ENCODE peak calls at places on chromosome 19, in eight cellular contexts. X is NT2/D1, I is astrocyte, B is neuronal stem cell, C is PC-3, H is HCT116, N is neural progenitor cell, M is SK-N-SH. P is an unnamed sample.

GRCh38 chr19:47013041-47013517 is 6.6 kb upstream of the NPAS1 start:
- DNase-seq in I (peak; percentile 15), X (peak; percentile 52), M (peak; percentile 92), B (no peak), N (peak; percentile 86), C (peak; percentile 79), H (peak; percentile 40), P (peak; percentile 72)

GRCh38 chr19:56111601-56112312 is 9.3 kb downstream of the ZNF787 start:
- DNase-seq in N (peak; percentile 37), B (no peak), C (no peak), M (peak; percentile 33), I (no peak), H (no peak), X (no peak), P (peak; percentile 80)

GRCh38 chr19:31985001-31985605 is 360.3 kb upstream of the ZNF507 start:
- DNase-seq in B (no peak), H (no peak), I (no peak), N (no peak), X (no peak), C (no peak), M (no peak), P (no peak)

GRCh38 chr19:30236006-30236405 is 136.2 kb upstream of the ZNF536 start:
- DNase-seq in X (no peak), N (peak; percentile 74), M (peak; percentile 60), B (no peak), C (no peak), H (no peak), I (no peak), P (no peak)

GRCh38 chr19:14337510-14337909 is 43.7 kb upstream of the ADGRE5 start:
- DNase-seq in C (peak; percentile 72), N (peak; percentile 58), H (peak; percentile 79), I (no peak), M (peak; percentile 65), B (no peak), X (peak; percentile 32), P (peak; percentile 77)

GRCh38 chr19:48752511-48753365 is at the start of gene FUT1:
- DNase-seq in C (peak; percentile 91), I (no peak), N (peak; percentile 89), H (peak; percentile 89), X (peak; percentile 30), B (no peak), M (peak; percentile 82), P (no peak)

GRCh38 chr19:15154002-15154612 is 46.7 kb downstream of the NOTCH3 start:
- DNase-seq in X (no peak), B (no peak), N (peak; percentile 54), C (peak; percentile 74), M (peak; percentile 54), H (peak; percentile 37), I (no peak), P (peak; percentile 85)

GRCh38 chr19:57075801-57076492 is 43.8 kb upstream of the USP29 start:
- DNase-seq in H (no peak), C (peak; percentile 6), M (no peak), N (no peak), X (no peak), B (no peak), I (no peak), P (no peak)

GRCh38 chr19:22882797-22883196 is 50.7 kb downstream of the ZNF723 start:
- DNase-seq in M (peak; percentile 4), N (peak; percentile 2), X (peak; percentile 50), H (peak; percentile 3), B (no peak), I (peak; percentile 0), C (peak; percentile 68), P (peak; percentile 90)

GRCh38 chr19:47309038-47309437 is 623 bp upstream of the C5AR1 start:
- DNase-seq in C (no peak), B (no peak), M (no peak), X (no peak), I (no peak), N (no peak), H (no peak), P (peak; percentile 66)

GRCh38 chr19:28960986-28961705 is 251.8 kb downstream of the UQCRFS1 start:
- DNase-seq in N (no peak), B (no peak), X (no peak), H (no peak), I (no peak), M (no peak), C (no peak), P (no peak)

DNA sequence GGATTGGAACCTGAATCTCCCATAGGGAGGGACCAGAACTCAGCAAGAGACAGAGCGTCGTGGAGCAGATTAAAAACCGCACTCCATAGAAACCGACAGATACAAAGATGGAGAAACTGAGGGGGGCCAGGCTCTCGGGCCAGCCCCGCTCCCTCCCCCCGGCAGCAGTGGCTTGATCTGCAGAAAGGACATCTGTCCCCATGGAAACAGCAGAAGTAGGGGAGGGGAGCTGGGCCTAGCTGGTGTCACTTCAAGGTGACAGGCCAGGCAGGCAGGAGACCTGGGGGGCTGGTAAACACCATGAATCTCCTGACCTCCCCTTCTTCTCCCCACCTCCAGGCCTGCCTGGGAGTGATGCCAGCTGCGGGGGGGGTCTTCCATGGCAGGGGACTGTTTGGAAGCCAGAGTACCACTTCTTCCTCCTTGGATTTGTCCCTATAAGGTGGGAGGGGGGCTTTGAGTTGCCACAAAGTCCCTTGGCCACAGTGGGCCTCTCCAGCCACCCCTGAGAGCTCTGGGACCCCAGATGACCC is 10.9 kb downstream of the TMIGD2 start:
- DNase-seq in H (no peak), I (no peak), M (peak; percentile 69), C (no peak), B (no peak), X (no peak), N (peak; percentile 26), P (peak; percentile 35)
- H3K9ac ChIP-seq in H (no peak overlapping the region), I (no peak overlapping the region), M (no peak overlapping the region), C (no peak overlapping the region), B (no peak overlapping the region), X (no peak overlapping the region), N (no peak overlapping the region), P (no peak overlapping the region)

GRCh38 chr19:19710506-19710905 is 22.4 kb downstream of the ZNF14 start:
- DNase-seq in M (no peak), C (no peak), H (no peak), X (no peak), I (no peak), B (no peak), N (no peak), P (peak; percentile 32)

GRCh38 chr19:19711306-19711933 is 21.5 kb downstream of the ZNF14 start:
- DNase-seq in H (no peak), M (no peak), C (no peak), B (no peak), I (no peak), N (no peak), X (no peak), P (peak; percentile 41)

GRCh38 chr19:19711934-19712828 is 20.7 kb downstream of the ZNF14 start:
- DNase-seq in H (no peak), M (no peak), X (no peak), C (no peak), B (no peak), I (no peak), N (no peak), P (peak; percentile 40)
- H3K9me3 ChIP-seq in H (peaks cover 84% of the 10 kb centered on the region), M (peaks cover 61% of the 10 kb centered on the region), X (peaks cover 100% of the 10 kb centered on the region), C (peaks cover 82% of the 10 kb centered on the region), B (peaks cover 98% of the 10 kb centered on the region), I (peaks cover 81% of the 10 kb centered on the region), N (peaks cover 82% of the 10 kb centered on the region), P (peaks cover 83% of the 10 kb centered on the region)

DNA sequence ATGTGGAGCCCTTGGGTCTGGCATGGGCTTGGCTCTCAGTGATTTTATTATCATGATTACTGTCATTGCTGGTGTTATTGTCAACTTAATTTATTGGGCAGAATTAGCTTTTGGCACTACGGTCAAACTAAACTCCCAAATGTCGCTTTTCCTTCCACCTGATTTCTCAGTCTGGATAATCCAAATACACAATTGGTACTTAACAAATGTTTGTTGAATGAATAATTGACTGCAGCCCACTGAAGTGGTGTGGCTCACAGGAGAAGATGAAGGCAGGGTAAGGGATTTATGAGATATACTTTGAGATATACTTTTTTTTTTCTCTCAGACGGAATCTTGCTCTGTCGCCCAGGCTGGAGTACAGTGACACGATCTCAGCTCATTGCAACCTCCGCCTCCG is 1.5 kb downstream of the COLGALT1 start:
- DNase-seq in C (no peak), I (no peak), X (no peak), B (no peak), N (no peak), H (no peak), M (no peak), P (no peak)
- H3K9ac ChIP-seq in C (peak overlapping the region; percentile 89), I (peak overlapping the region; percentile 93), X (no peak overlapping the region), B (no peak overlapping the region), N (no peak overlapping the region), H (peak overlapping the region; percentile 99), M (peak overlapping the region; percentile 78), P (peak overlapping the region; percentile 86)

GRCh38 chr19:37484406-37485115 is 15.4 kb downstream of the ZNF570 start:
- DNase-seq in B (no peak), X (no peak), H (no peak), N (no peak), C (no peak), M (no peak), I (no peak), P (no peak)
- H3K9me3 ChIP-seq in B (peaks cover 88% of the 10 kb centered on the region), X (peaks cover 82% of the 10 kb centered on the region), H (peaks cover 20% of the 10 kb centered on the region), N (peaks cover 55% of the 10 kb centered on the region), C (peaks cover 17% of the 10 kb centered on the region), M (peaks cover 59% of the 10 kb centered on the region), I (peaks cover 50% of the 10 kb centered on the region), P (peaks cover 52% of the 10 kb centered on the region)

GRCh38 chr19:1830568-1830967 is 17.7 kb downstream of the REXO1 start:
- DNase-seq in X (no peak), I (no peak), C (no peak), B (no peak), M (no peak), H (no peak), N (no peak), P (no peak)
- H3K9ac ChIP-seq in X (no peak overlapping the region), I (no peak overlapping the region), C (no peak overlapping the region), B (no peak overlapping the region), M (no peak overlapping the region), H (no peak overlapping the region), N (no peak overlapping the region), P (no peak overlapping the region)

DNA sequence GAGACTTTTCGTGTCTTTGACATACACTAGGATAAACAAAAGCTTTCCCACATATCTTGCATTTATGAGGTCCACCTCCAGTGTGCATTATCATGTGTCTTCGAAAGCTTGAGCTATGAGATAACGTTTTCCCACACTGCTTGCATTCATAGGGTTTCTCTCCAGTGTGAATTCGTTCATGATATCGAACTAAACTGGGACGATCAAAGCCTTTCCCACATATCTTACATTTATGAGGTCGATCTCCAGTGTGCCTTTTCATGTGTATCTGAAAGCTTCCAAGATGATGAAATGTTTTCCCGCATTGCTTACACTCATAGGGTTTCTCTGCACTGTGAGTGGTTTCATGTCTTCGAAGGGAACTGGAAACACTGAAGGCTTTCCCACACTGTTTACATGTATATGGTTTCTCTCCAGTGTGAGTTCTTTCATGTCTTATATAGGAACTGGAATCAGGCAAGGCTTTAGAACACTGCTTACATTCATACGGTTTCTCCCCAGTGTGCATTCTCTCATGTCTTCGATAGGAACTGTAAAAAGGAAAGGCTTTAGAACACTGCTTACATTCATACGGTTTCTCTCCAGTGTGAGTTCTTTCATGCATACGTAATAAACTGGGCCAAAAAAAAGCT is 14.5 kb downstream of the ZNF563 start:
- DNase-seq in M (no peak), X (no peak), I (no peak), B (no peak), N (no peak), H (no peak), C (no peak), P (no peak)
- H3K9me3 ChIP-seq in M (no peaks in the 10 kb centered on the region), X (peaks cover 51% of the 10 kb centered on the region), I (peaks cover 30% of the 10 kb centered on the region), B (peaks cover 54% of the 10 kb centered on the region), N (no peaks in the 10 kb centered on the region), H (peaks cover 7% of the 10 kb centered on the region), C (peaks cover 40% of the 10 kb centered on the region), P (peaks cover 20% of the 10 kb centered on the region)

GRCh38 chr19:11987405-11988231 is 22.8 kb downstream of the ZNF763 start:
- DNase-seq in I (peak; percentile 88), X (peak; percentile 95), M (peak; percentile 94), N (peak; percentile 98), C (peak; percentile 98), B (peak; percentile 91), H (peak; percentile 68), P (peak; percentile 97)
- H3K9ac ChIP-seq in I (peak overlapping the region; percentile 87), X (peak overlapping the region; percentile 97), M (peak overlapping the region; percentile 80), N (peak overlapping the region; percentile 51), C (peak overlapping the region; percentile 73), B (peak overlapping the region; percentile 83), H (peak overlapping the region; percentile 53), P (peak overlapping the region; percentile 86)